ENCODE peak calls at places on chromosome 2, in six cellular contexts. F, M, L, Z, V and H are unnamed samples.

GRCh38 chr2:13821255-13821880 is 811.1 kb upstream of the LRATD1 start:
- DNase-seq in F (no peak), M (no peak), L (peak; percentile 97), Z (no peak), V (no peak), H (no peak)

GRCh38 chr2:38515155-38516074 is 87.3 kb downstream of the HNRNPLL start:
- DNase-seq in F (no peak), M (peak; percentile 94), L (peak; percentile 86), Z (no peak), V (no peak), H (peak; percentile 66)

GRCh38 chr2:61443342-61444041 is 27.4 kb downstream of the USP34 start:
- DNase-seq in F (no peak), M (no peak), L (no peak), Z (no peak), V (no peak), H (no peak)

GRCh38 chr2:155895016-155895415 is 437.5 kb downstream of the NR4A2 start:
- DNase-seq in F (no peak), M (no peak), L (peak; percentile 51), Z (no peak), V (no peak), H (no peak)

GRCh38 chr2:159093496-159093895 is 125.1 kb downstream of the TANC1 start:
- DNase-seq in F (no peak), M (no peak), L (no peak), Z (no peak), V (peak; percentile 56), H (no peak)

GRCh38 chr2:241848761-241849615 is 9.7 kb downstream of the PDCD1 start:
- DNase-seq in F (peak; percentile 12), M (peak; percentile 59), L (no peak), Z (no peak), V (no peak), H (no peak)

GRCh38 chr2:66851449-66851872 is 416.5 kb downstream of the MEIS1 start:
- DNase-seq in F (no peak), M (peak; percentile 81), L (peak; percentile 93), Z (no peak), V (no peak), H (no peak)

GRCh38 chr2:32647180-32647651 is 19.4 kb downstream of the TTC27 start:
- DNase-seq in F (no peak), M (no peak), L (peak; percentile 95), Z (no peak), V (no peak), H (no peak)

GRCh38 chr2:187228986-187229385 is 219.1 kb downstream of the CALCRL start:
- DNase-seq in F (no peak), M (no peak), L (no peak), Z (no peak), V (no peak), H (no peak)

GRCh38 chr2:230060672-230061293 is 7.9 kb downstream of the SLC16A14 start:
- DNase-seq in F (no peak), M (no peak), L (peak; percentile 57), Z (no peak), V (no peak), H (no peak)

GRCh38 chr2:11573418-11574175 is 39.8 kb downstream of the GREB1 start:
- DNase-seq in F (no peak), M (peak; percentile 62), L (peak; percentile 82), Z (peak; percentile 42), V (no peak), H (no peak)

GRCh38 chr2:196277002-196277401 is 105.6 kb upstream of the STK17B start:
- DNase-seq in F (no peak), M (no peak), L (no peak), Z (peak; percentile 65), V (peak; percentile 46), H (no peak)

GRCh38 chr2:219451626-219452360 is 17.1 kb downstream of the SPEG start:
- DNase-seq in F (no peak), M (peak; percentile 96), L (peak; percentile 69), Z (no peak), V (no peak), H (peak; percentile 78)

GRCh38 chr2:229025653-229026052 is 245.4 kb downstream of the PID1 start:
- DNase-seq in F (no peak), M (no peak), L (no peak), Z (no peak), V (no peak), H (no peak)
- H3K27me3 ChIP-seq in F (no peaks in the 10 kb centered on the region), M (no peaks in the 10 kb centered on the region), L (no peaks in the 10 kb centered on the region), Z (no peaks in the 10 kb centered on the region), V (no peaks in the 10 kb centered on the region), H (no peaks in the 10 kb centered on the region)

GRCh38 chr2:146317959-146318358 is 1526.9 kb upstream of the ACVR2A start:
- DNase-seq in F (no peak), M (no peak), L (peak; percentile 67), Z (no peak), V (no peak), H (no peak)

DNA sequence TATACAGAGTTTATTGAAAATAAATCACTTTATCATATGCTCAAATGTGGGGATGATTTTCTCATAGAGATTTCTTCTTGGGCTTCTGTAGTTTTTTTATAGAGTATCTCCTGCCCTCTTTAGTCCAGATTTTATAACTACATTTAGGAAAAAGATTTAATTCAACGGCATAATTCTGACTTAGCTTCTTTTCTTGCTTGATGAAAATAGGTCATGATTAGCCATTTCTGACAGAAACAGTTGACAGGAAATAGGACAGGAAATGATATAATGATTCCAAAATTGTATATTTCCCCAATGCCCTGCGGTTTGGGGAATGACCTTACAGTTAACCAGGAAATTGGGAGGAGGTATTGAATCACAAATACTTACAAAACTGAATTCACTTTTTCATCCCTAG is 1531.9 kb upstream of the ACVR2A start:
- DNase-seq in F (no peak), M (no peak), L (peak; percentile 23), Z (peak; percentile 1), V (peak; percentile 65), H (no peak)
- TF ChIP-seq CTCF in F (peak; percentile 26), M (no peak), L (peak; percentile 33), Z (peak; percentile 27), V (no peak), H (no peak)

GRCh38 chr2:28752608-28752984 is 966 bp downstream of the PPP1CB start:
- DNase-seq in F (no peak), M (no peak), L (no peak), Z (no peak), V (peak; percentile 40), H (no peak)

GRCh38 chr2:28751102-28751955 is at the start of gene PPP1CB:
- DNase-seq in F (peak; percentile 89), M (peak; percentile 98), L (peak; percentile 96), Z (peak; percentile 91), V (peak; percentile 98), H (peak; percentile 97)

GRCh38 chr2:28750316-28751101 is 1.1 kb upstream of the PPP1CB start:
- DNase-seq in F (no peak), M (peak; percentile 71), L (peak; percentile 79), Z (no peak), V (peak; percentile 70), H (no peak)

GRCh38 chr2:28753043-28753683 is 1.5 kb downstream of the PPP1CB start:
- DNase-seq in F (peak; percentile 53), M (peak; percentile 86), L (peak; percentile 69), Z (peak; percentile 49), V (peak; percentile 86), H (peak; percentile 78)

GRCh38 chr2:28751956-28752607 is 452 bp downstream of the PPP1CB start:
- DNase-seq in F (no peak), M (peak; percentile 74), L (no peak), Z (no peak), V (no peak), H (no peak)
- H3K4me1 ChIP-seq in F (peaks cover 42% of the 10 kb centered on the region), M (peaks cover 49% of the 10 kb centered on the region), L (peaks cover 18% of the 10 kb centered on the region), Z (peaks cover 19% of the 10 kb centered on the region), V (peaks cover 12% of the 10 kb centered on the region), H (peaks cover 45% of the 10 kb centered on the region)

DNA sequence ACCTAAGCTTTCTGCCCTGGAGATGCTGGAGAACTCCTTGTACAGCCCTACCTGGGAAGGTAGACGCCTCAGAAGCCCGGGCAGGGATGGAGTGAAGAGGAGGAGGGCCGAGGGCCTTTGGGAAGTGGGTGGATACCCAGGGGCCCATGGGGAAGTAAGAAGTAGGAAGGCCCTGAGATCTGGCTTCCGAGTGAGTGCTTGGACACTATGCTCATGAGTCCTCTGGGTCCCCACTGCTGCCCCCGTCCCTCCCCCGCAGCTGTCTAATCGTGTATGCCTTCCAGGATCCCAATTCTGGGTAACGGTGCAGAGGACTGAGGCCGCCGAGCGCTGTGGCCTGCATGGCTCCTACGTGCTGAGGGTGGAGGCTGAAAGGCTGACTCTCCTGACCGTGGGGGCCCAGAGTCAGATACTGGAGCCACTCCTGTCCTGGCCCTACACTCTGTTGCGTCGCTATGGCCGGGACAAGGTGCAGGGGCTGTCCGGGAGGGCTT is 1.1 kb downstream of the DOK1 start:
- DNase-seq in F (no peak), M (peak; percentile 71), L (no peak), Z (peak; percentile 36), V (no peak), H (no peak)
- H3K27me3 ChIP-seq in F (no peaks in the 10 kb centered on the region), M (no peaks in the 10 kb centered on the region), L (no peaks in the 10 kb centered on the region), Z (peaks cover 78% of the 10 kb centered on the region), V (no peaks in the 10 kb centered on the region), H (no peaks in the 10 kb centered on the region)

GRCh38 chr2:75645643-75646042 is 940 bp upstream of the MRPL19 start:
- DNase-seq in F (no peak), M (no peak), L (no peak), Z (no peak), V (no peak), H (no peak)

GRCh38 chr2:75646090-75646582 is 447 bp upstream of the MRPL19 start:
- DNase-seq in F (no peak), M (no peak), L (no peak), Z (peak; percentile 20), V (no peak), H (no peak)

GRCh38 chr2:75646583-75647425 is at the start of gene MRPL19:
- DNase-seq in F (peak; percentile 63), M (peak; percentile 92), L (peak; percentile 95), Z (peak; percentile 96), V (peak; percentile 93), H (peak; percentile 88)

GRCh38 chr2:75643980-75644379 is 2.6 kb upstream of the MRPL19 start:
- DNase-seq in F (no peak), M (no peak), L (no peak), Z (no peak), V (no peak), H (no peak)

GRCh38 chr2:75647771-75648170 is 1.2 kb downstream of the MRPL19 start:
- DNase-seq in F (no peak), M (no peak), L (no peak), Z (peak; percentile 19), V (no peak), H (no peak)
- TF ChIP-seq CTCF in F (no peak), M (no peak), L (no peak), Z (no peak), V (no peak), H (no peak)

GRCh38 chr2:82507657-82508056 is 1951.4 kb downstream of the SUCLG1 start:
- DNase-seq in F (no peak), M (no peak), L (no peak), Z (no peak), V (no peak), H (no peak)
- H3K4me1 ChIP-seq in F (no peaks in the 10 kb centered on the region), M (no peaks in the 10 kb centered on the region), L (no peaks in the 10 kb centered on the region), Z (no peaks in the 10 kb centered on the region), V (no peaks in the 10 kb centered on the region), H (no peaks in the 10 kb centered on the region)